ENCODE peak calls at places on chromosomes 2 and 18, in six cellular contexts. S, A, V, N, X and U are unnamed samples.

GRCh38 chr2:101418704-101419663 is 31.7 kb upstream of the CREG2 start:
- DNase-seq in S (peak), A (peak), V (peak), N (peak), X (no peak), U (peak)

GRCh38 chr2:19669605-19670004 is 232.2 kb downstream of the TTC32 start:
- DNase-seq in S (no peak), A (no peak), V (no peak), N (no peak), X (no peak), U (no peak)

GRCh38 chr2:241813080-241813805 is 4.2 kb downstream of the NEU4 start:
- DNase-seq in S (no peak), A (no peak), V (no peak), N (no peak), X (no peak), U (peak)

GRCh38 chr2:118272391-118272790 is 184.1 kb downstream of the INSIG2 start:
- DNase-seq in S (no peak), A (no peak), V (no peak), N (no peak), X (no peak), U (no peak)

GRCh38 chr2:102422910-102423309 is at the start of gene IL18RAP:
- DNase-seq in S (no peak), A (no peak), V (no peak), N (no peak), X (no peak), U (peak)

GRCh38 chr2:64820901-64821300 is 167.2 kb upstream of the SERTAD2 start:
- DNase-seq in S (no peak), A (peak), V (no peak), N (no peak), X (no peak), U (no peak)

GRCh38 chr18:62999392-62999791 is 284.1 kb downstream of the PHLPP1 start:
- DNase-seq in S (no peak), A (no peak), V (no peak), N (peak), X (no peak), U (no peak)

GRCh38 chr2:37590119-37590571 is 81.3 kb downstream of the CDC42EP3 start:
- DNase-seq in S (no peak), A (no peak), V (no peak), N (peak), X (no peak), U (peak)

GRCh38 chr2:216626168-216626874 is 6.9 kb upstream of the IGFBP2 start:
- DNase-seq in S (no peak), A (no peak), V (no peak), N (no peak), X (no peak), U (no peak)

GRCh38 chr2:161044937-161045336 is 115.3 kb upstream of the TANK start:
- DNase-seq in S (no peak), A (no peak), V (no peak), N (no peak), X (no peak), U (no peak)

GRCh38 chr18:56869189-56869777 is 218.1 kb downstream of the WDR7 start:
- DNase-seq in S (peak), A (peak), V (peak), N (peak), X (peak), U (peak)

GRCh38 chr2:69693472-69694450 is 48.2 kb upstream of the ANXA4 start:
- DNase-seq in S (no peak), A (no peak), V (no peak), N (no peak), X (peak), U (peak)

GRCh38 chr2:128625421-128625820 is 306.8 kb upstream of the HS6ST1 start:
- DNase-seq in S (no peak), A (no peak), V (no peak), N (no peak), X (no peak), U (no peak)

GRCh38 chr18:50356036-50356945 is 18.6 kb upstream of the SKA1 start:
- DNase-seq in S (no peak), A (no peak), V (peak), N (peak), X (peak), U (peak)

GRCh38 chr18:23225518-23225917 is 90.2 kb downstream of the CABLES1 start:
- DNase-seq in S (no peak), A (no peak), V (no peak), N (peak), X (no peak), U (no peak)

GRCh38 chr2:217733461-217733860 is 269.3 kb downstream of the TNS1 start:
- DNase-seq in S (no peak), A (no peak), V (no peak), N (no peak), X (no peak), U (no peak)

GRCh38 chr2:213285404-213285803 is 1.1 kb downstream of the SPAG16 start:
- DNase-seq in S (no peak), A (no peak), V (no peak), N (no peak), X (no peak), U (no peak)

GRCh38 chr2:45758018-45758417 is 106.5 kb downstream of the PRKCE start:
- DNase-seq in S (no peak), A (no peak), V (no peak), N (no peak), X (no peak), U (no peak)

GRCh38 chr2:161070693-161071479 is 89.3 kb upstream of the TANK start:
- DNase-seq in S (no peak), A (no peak), V (no peak), N (no peak), X (no peak), U (no peak)

GRCh38 chr18:49399003-49399402 is 61.4 kb downstream of the DYM start:
- DNase-seq in S (no peak), A (no peak), V (no peak), N (peak), X (no peak), U (peak)

GRCh38 chr18:71831039-71831438 is 713.1 kb downstream of the CBLN2 start:
- DNase-seq in S (no peak), A (no peak), V (no peak), N (peak), X (no peak), U (no peak)

GRCh38 chr2:205364261-205364660 is 318.0 kb upstream of the NRP2 start:
- DNase-seq in S (no peak), A (no peak), V (no peak), N (no peak), X (no peak), U (no peak)

GRCh38 chr2:70132244-70133126 is 45.2 kb downstream of the PCBP1 start:
- DNase-seq in S (peak), A (no peak), V (peak), N (peak), X (no peak), U (peak)

GRCh38 chr2:152307863-152308262 is 27.1 kb upstream of the FMNL2 start:
- DNase-seq in S (no peak), A (no peak), V (no peak), N (peak), X (no peak), U (no peak)

GRCh38 chr2:177239934-177240600 is 24.5 kb downstream of the NFE2L2 start:
- DNase-seq in S (no peak), A (no peak), V (no peak), N (peak), X (peak), U (peak)

GRCh38 chr2:70957838-70958237 is 20.6 kb upstream of the ANKRD53 start:
- DNase-seq in S (no peak), A (no peak), V (no peak), N (no peak), X (no peak), U (no peak)

GRCh38 chr2:240746671-240747070 is 55.0 kb downstream of the AQP12A start:
- DNase-seq in S (no peak), A (no peak), V (no peak), N (no peak), X (no peak), U (no peak)

GRCh38 chr2:73776869-73777519 is 2.9 kb downstream of the DUSP11 start:
- DNase-seq in S (no peak), A (no peak), V (no peak), N (no peak), X (no peak), U (no peak)

GRCh38 chr2:200367155-200367554 is 60.7 kb downstream of the SPATS2L start:
- DNase-seq in S (no peak), A (peak), V (peak), N (peak), X (no peak), U (peak)

GRCh38 chr18:41513438-41513837 is 441.6 kb upstream of the PIK3C3 start:
- DNase-seq in S (no peak), A (no peak), V (no peak), N (no peak), X (no peak), U (no peak)

GRCh38 chr2:31428001-31428418 is 13.5 kb upstream of the XDH start:
- DNase-seq in S (no peak), A (no peak), V (peak), N (no peak), X (no peak), U (peak)

GRCh38 chr2:187890690-187891089 is 336.5 kb upstream of the TFPI start:
- DNase-seq in S (no peak), A (no peak), V (no peak), N (peak), X (no peak), U (no peak)

GRCh38 chr2:168189835-168190426 is 57.5 kb downstream of the STK39 start:
- DNase-seq in S (peak), A (no peak), V (no peak), N (peak), X (no peak), U (no peak)

GRCh38 chr2:19187323-19188020 is 171.0 kb downstream of the OSR1 start:
- DNase-seq in S (no peak), A (no peak), V (no peak), N (no peak), X (no peak), U (no peak)

GRCh38 chr18:6885992-6886823 is 156.7 kb downstream of the ARHGAP28 start:
- DNase-seq in S (peak), A (peak), V (peak), N (peak), X (no peak), U (peak)

GRCh38 chr2:219739061-219739460 is 111.6 kb downstream of the SLC4A3 start:
- DNase-seq in S (no peak), A (no peak), V (no peak), N (no peak), X (no peak), U (no peak)

GRCh38 chr2:119838179-119838578 is 78.5 kb downstream of the PTPN4 start:
- DNase-seq in S (no peak), A (no peak), V (no peak), N (no peak), X (no peak), U (no peak)

GRCh38 chr18:10482985-10483949 is 28.8 kb downstream of the APCDD1 start:
- DNase-seq in S (no peak), A (no peak), V (no peak), N (no peak), X (peak), U (peak)

GRCh38 chr18:59617468-59617932 is 79.7 kb downstream of the CCBE1 start:
- DNase-seq in S (no peak), A (no peak), V (no peak), N (no peak), X (no peak), U (no peak)

GRCh38 chr2:218988650-218989049 is 3.7 kb upstream of the FEV start:
- DNase-seq in S (no peak), A (no peak), V (no peak), N (no peak), X (no peak), U (no peak)

DNA sequence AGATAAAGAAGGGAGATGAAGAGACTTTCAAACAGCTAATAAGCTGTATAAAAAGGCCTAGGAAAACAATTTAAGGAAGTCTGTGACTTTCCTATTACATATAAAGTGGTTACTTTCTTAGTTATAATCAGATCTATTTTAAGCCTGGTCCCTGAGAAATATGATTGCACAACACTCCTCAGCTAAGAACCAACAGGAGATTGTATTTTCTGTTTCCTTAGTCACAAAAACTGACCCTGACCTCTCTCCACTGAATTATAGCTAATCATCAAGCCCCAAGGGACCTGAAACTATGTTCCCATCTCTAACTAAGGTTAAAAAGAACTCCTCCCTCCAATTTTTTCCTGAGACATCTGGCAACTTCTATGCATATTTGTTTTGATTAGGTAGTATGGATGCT is 106.9 kb downstream of the ROCK1 start:
- DNase-seq in S (no peak), A (no peak), V (no peak), N (peak), X (no peak), U (peak)
- TF ChIP-seq MAX in S (no peak), A (no peak), V (no peak), N (no peak), X (no peak), U (no peak)

GRCh38 chr2:121881038-121881437 is 125.6 kb downstream of the TSN start:
- DNase-seq in S (no peak), A (no peak), V (no peak), N (no peak), X (no peak), U (no peak)
- H3K4me3 ChIP-seq in S (no peak), A (no peak), V (no peak), N (no peak), X (no peak), U (no peak)

GRCh38 chr2:120886534-120886961 is 150.9 kb downstream of the GLI2 start:
- DNase-seq in S (no peak), A (no peak), V (no peak), N (no peak), X (no peak), U (no peak)
- TF ChIP-seq MYC in S (no peak), A (no peak), V (no peak), N (no peak), X (no peak), U (no peak)

GRCh38 chr18:32915526-32915925 is 142.7 kb upstream of the KLHL14 start:
- DNase-seq in S (no peak), A (no peak), V (no peak), N (no peak), X (no peak), U (no peak)

GRCh38 chr18:32918692-32919250 is 145.9 kb upstream of the KLHL14 start:
- DNase-seq in S (no peak), A (no peak), V (no peak), N (no peak), X (no peak), U (no peak)

GRCh38 chr18:32922951-32923430 is 150.2 kb upstream of the KLHL14 start:
- DNase-seq in S (no peak), A (no peak), V (no peak), N (no peak), X (no peak), U (peak)

GRCh38 chr18:32919799-32920198 is 147.0 kb upstream of the KLHL14 start:
- DNase-seq in S (no peak), A (peak), V (peak), N (no peak), X (no peak), U (peak)

DNA sequence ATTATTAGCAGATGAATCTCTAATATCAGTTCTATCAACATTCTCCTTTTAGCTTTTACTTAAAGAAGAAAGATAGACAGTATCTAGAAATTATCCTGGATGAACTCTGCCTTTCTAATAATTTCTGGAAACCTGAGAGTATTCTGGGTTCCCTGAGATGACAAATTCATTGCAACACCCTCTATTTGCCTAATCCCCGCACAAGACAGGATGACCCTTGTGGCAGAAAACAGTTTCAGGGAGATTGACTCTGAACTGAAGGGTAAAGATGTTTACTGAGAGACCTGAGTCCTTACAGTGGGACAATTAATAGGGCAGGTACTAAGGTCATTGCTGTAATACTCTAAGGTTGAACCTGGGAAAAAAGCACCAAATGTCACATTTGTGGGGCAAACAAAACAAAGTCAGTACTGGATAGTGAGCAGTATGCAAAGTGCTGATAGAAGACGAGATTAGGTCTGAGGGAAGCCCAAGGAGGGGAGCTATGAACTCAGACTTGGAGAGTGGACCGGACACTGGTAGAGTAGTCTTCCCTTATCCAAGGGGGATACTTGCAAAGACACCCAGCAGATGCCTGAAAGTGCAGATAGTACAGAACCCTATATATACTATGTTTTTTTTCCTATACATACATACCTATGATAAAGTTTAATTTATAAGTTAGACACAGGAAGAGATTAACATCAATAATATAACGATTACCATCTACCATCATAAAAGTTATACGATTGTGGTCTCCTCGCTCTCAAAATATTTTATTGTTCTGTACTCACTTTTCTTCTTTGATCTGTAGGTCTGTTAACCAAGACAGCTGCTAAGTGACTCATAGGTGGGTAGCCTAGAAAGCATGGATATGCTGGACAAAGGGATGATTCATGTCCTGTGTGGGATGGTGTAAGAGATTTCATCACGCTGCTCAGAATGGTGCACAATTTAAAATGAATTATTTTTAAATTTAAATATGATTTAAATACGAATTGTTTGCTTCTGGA is 148.3 kb upstream of the KLHL14 start:
- DNase-seq in S (peak), A (no peak), V (peak), N (peak), X (no peak), U (peak)
- TF ChIP-seq MAX in S (no peak), A (no peak), V (no peak), N (no peak), X (no peak), U (no peak)

GRCh38 chr2:72143441-72144356 is 4.0 kb downstream of the CYP26B1 start:
- DNase-seq in S (no peak), A (no peak), V (no peak), N (peak), X (no peak), U (no peak)

GRCh38 chr2:72144412-72144745 is 3.3 kb downstream of the CYP26B1 start:
- DNase-seq in S (no peak), A (no peak), V (no peak), N (no peak), X (no peak), U (no peak)

GRCh38 chr2:72145658-72146329 is 1.9 kb downstream of the CYP26B1 start:
- DNase-seq in S (no peak), A (no peak), V (no peak), N (no peak), X (no peak), U (no peak)

GRCh38 chr2:72146357-72147302 is 1.0 kb downstream of the CYP26B1 start:
- DNase-seq in S (no peak), A (no peak), V (no peak), N (peak), X (no peak), U (no peak)

GRCh38 chr2:72144746-72145657 is 2.7 kb downstream of the CYP26B1 start:
- DNase-seq in S (peak), A (no peak), V (peak), N (peak), X (no peak), U (no peak)
- H3K4me3 ChIP-seq in S (peak), A (no peak), V (peak), N (no peak), X (no peak), U (no peak)

GRCh38 chr2:190697421-190697820 is 48.5 kb downstream of the NAB1 start:
- DNase-seq in S (no peak), A (no peak), V (no peak), N (no peak), X (no peak), U (no peak)
- TF ChIP-seq MYC in S (no peak), A (no peak), V (no peak), N (no peak), X (no peak), U (no peak)

GRCh38 chr2:236158969-236159777 is 9.0 kb downstream of the GBX2 start:
- DNase-seq in S (no peak), A (no peak), V (no peak), N (no peak), X (no peak), U (no peak)
- TF ChIP-seq MAX in S (no peak), A (no peak), V (no peak), N (no peak), X (no peak), U (no peak)

GRCh38 chr2:47520302-47520630 is 117.3 kb downstream of the MSH2 start:
- DNase-seq in S (no peak), A (no peak), V (no peak), N (no peak), X (no peak), U (peak)
- H3K4me3 ChIP-seq in S (peak), A (no peak), V (no peak), N (no peak), X (peak), U (peak)